ENCODE peak calls at places on chromosomes 12 and 14, in ten cellular contexts. One of them, this sample, is unnamed.

GRCh38 chr12:1533205-1533601 is 61.2 kb downstream of the FBXL14 start:
- DNase-seq in iPS-NIHi11: no peak
- DNase-seq in right cardiac atrium: no peak
- DNase-seq in WTC11: no peak
- DNase-seq in fibroblast of villous mesenchyme: no peak
- DNase-seq in T-helper 2 cell: no peak
- DNase-seq in activated T-helper 2 cell treated with anti-CD3 and anti-CD28 coated beads, Interferon-gamma antibody, Interleukin-2, Interleukin-4, amounts not matched to agents 10 μg/mL and 5 μg/mL and 100 μg/mL, durations not matched to agents 14 hours and 24 hours and 36 hours: peak
- DNase-seq in stimulated activated CD4-positive, alpha-beta T cell treated with anti-CD3 and anti-CD28 coated beads, Interleukin-2, amount 100 ng/mL, for 4 hours: no peak
- DNase-seq in ascending aorta: no peak
- DNase-seq in CD4-positive, alpha-beta T cell: peak
- DNase-seq in this sample: no peak

GRCh38 chr12:50101663-50102062 is 2.1 kb upstream of the GPD1 start:
- DNase-seq in iPS-NIHi11: peak
- DNase-seq in T-helper 2 cell: no peak
- DNase-seq in right cardiac atrium: no peak
- DNase-seq in CD4-positive, alpha-beta T cell: no peak
- DNase-seq in stimulated activated CD4-positive, alpha-beta T cell treated with anti-CD3 and anti-CD28 coated beads, Interleukin-2, amount 100 ng/mL, for 4 hours: no peak
- DNase-seq in WTC11: peak
- DNase-seq in fibroblast of villous mesenchyme: peak
- DNase-seq in ascending aorta: no peak
- DNase-seq in activated T-helper 2 cell treated with anti-CD3 and anti-CD28 coated beads, Interferon-gamma antibody, Interleukin-2, Interleukin-4, amounts not matched to agents 10 μg/mL and 5 μg/mL and 100 μg/mL, durations not matched to agents 14 hours and 24 hours and 36 hours: no peak
- DNase-seq in this sample: no peak

GRCh38 chr14:23588884-23589598 is 10.5 kb upstream of the JPH4 start:
- DNase-seq in iPS-NIHi11: peak
- DNase-seq in CD4-positive, alpha-beta T cell: peak
- DNase-seq in fibroblast of villous mesenchyme: peak
- DNase-seq in T-helper 2 cell: peak
- DNase-seq in stimulated activated CD4-positive, alpha-beta T cell treated with anti-CD3 and anti-CD28 coated beads, Interleukin-2, amount 100 ng/mL, for 4 hours: peak
- DNase-seq in right cardiac atrium: peak
- DNase-seq in WTC11: peak
- DNase-seq in activated T-helper 2 cell treated with anti-CD3 and anti-CD28 coated beads, Interferon-gamma antibody, Interleukin-2, Interleukin-4, amounts not matched to agents 10 μg/mL and 5 μg/mL and 100 μg/mL, durations not matched to agents 14 hours and 24 hours and 36 hours: peak
- DNase-seq in ascending aorta: peak
- DNase-seq in this sample: peak

GRCh38 chr12:65823481-65824313 is 586 bp upstream of the HMGA2 start:
- DNase-seq in stimulated activated CD4-positive, alpha-beta T cell treated with anti-CD3 and anti-CD28 coated beads, Interleukin-2, amount 100 ng/mL, for 4 hours: no peak
- DNase-seq in T-helper 2 cell: no peak
- DNase-seq in right cardiac atrium: peak
- DNase-seq in activated T-helper 2 cell treated with anti-CD3 and anti-CD28 coated beads, Interferon-gamma antibody, Interleukin-2, Interleukin-4, amounts not matched to agents 10 μg/mL and 5 μg/mL and 100 μg/mL, durations not matched to agents 14 hours and 24 hours and 36 hours: no peak
- DNase-seq in WTC11: peak
- DNase-seq in fibroblast of villous mesenchyme: peak
- DNase-seq in CD4-positive, alpha-beta T cell: no peak
- DNase-seq in ascending aorta: no peak
- DNase-seq in iPS-NIHi11: peak
- DNase-seq in this sample: no peak

GRCh38 chr12:110754101-110754793 is 11.6 kb upstream of the PPP1CC start:
- DNase-seq in WTC11: no peak
- DNase-seq in stimulated activated CD4-positive, alpha-beta T cell treated with anti-CD3 and anti-CD28 coated beads, Interleukin-2, amount 100 ng/mL, for 4 hours: no peak
- DNase-seq in ascending aorta: no peak
- DNase-seq in fibroblast of villous mesenchyme: no peak
- DNase-seq in T-helper 2 cell: no peak
- DNase-seq in iPS-NIHi11: no peak
- DNase-seq in CD4-positive, alpha-beta T cell: no peak
- DNase-seq in right cardiac atrium: peak
- DNase-seq in activated T-helper 2 cell treated with anti-CD3 and anti-CD28 coated beads, Interferon-gamma antibody, Interleukin-2, Interleukin-4, amounts not matched to agents 10 μg/mL and 5 μg/mL and 100 μg/mL, durations not matched to agents 14 hours and 24 hours and 36 hours: no peak
- DNase-seq in this sample: no peak

GRCh38 chr12:58268080-58268479 is 326.7 kb downstream of the ATP23 start:
- DNase-seq in activated T-helper 2 cell treated with anti-CD3 and anti-CD28 coated beads, Interferon-gamma antibody, Interleukin-2, Interleukin-4, amounts not matched to agents 10 μg/mL and 5 μg/mL and 100 μg/mL, durations not matched to agents 14 hours and 24 hours and 36 hours: no peak
- DNase-seq in stimulated activated CD4-positive, alpha-beta T cell treated with anti-CD3 and anti-CD28 coated beads, Interleukin-2, amount 100 ng/mL, for 4 hours: no peak
- DNase-seq in WTC11: no peak
- DNase-seq in T-helper 2 cell: no peak
- DNase-seq in CD4-positive, alpha-beta T cell: no peak
- DNase-seq in ascending aorta: no peak
- DNase-seq in fibroblast of villous mesenchyme: no peak
- DNase-seq in iPS-NIHi11: no peak
- DNase-seq in right cardiac atrium: no peak
- DNase-seq in this sample: no peak

GRCh38 chr14:35861204-35861868 is 35.2 kb downstream of the BRMS1L start:
- DNase-seq in iPS-NIHi11: no peak
- DNase-seq in ascending aorta: no peak
- DNase-seq in stimulated activated CD4-positive, alpha-beta T cell treated with anti-CD3 and anti-CD28 coated beads, Interleukin-2, amount 100 ng/mL, for 4 hours: no peak
- DNase-seq in CD4-positive, alpha-beta T cell: no peak
- DNase-seq in WTC11: no peak
- DNase-seq in T-helper 2 cell: no peak
- DNase-seq in right cardiac atrium: no peak
- DNase-seq in fibroblast of villous mesenchyme: no peak
- DNase-seq in activated T-helper 2 cell treated with anti-CD3 and anti-CD28 coated beads, Interferon-gamma antibody, Interleukin-2, Interleukin-4, amounts not matched to agents 10 μg/mL and 5 μg/mL and 100 μg/mL, durations not matched to agents 14 hours and 24 hours and 36 hours: no peak
- DNase-seq in this sample: no peak

GRCh38 chr14:96751505-96751904 is 45.7 kb upstream of the VRK1 start:
- DNase-seq in ascending aorta: no peak
- DNase-seq in WTC11: no peak
- DNase-seq in stimulated activated CD4-positive, alpha-beta T cell treated with anti-CD3 and anti-CD28 coated beads, Interleukin-2, amount 100 ng/mL, for 4 hours: no peak
- DNase-seq in T-helper 2 cell: no peak
- DNase-seq in right cardiac atrium: no peak
- DNase-seq in iPS-NIHi11: no peak
- DNase-seq in activated T-helper 2 cell treated with anti-CD3 and anti-CD28 coated beads, Interferon-gamma antibody, Interleukin-2, Interleukin-4, amounts not matched to agents 10 μg/mL and 5 μg/mL and 100 μg/mL, durations not matched to agents 14 hours and 24 hours and 36 hours: no peak
- DNase-seq in fibroblast of villous mesenchyme: no peak
- DNase-seq in CD4-positive, alpha-beta T cell: no peak
- DNase-seq in this sample: no peak

GRCh38 chr14:81296263-81296923 is 75.6 kb upstream of the GTF2A1 start:
- DNase-seq in fibroblast of villous mesenchyme: no peak
- DNase-seq in right cardiac atrium: no peak
- DNase-seq in stimulated activated CD4-positive, alpha-beta T cell treated with anti-CD3 and anti-CD28 coated beads, Interleukin-2, amount 100 ng/mL, for 4 hours: no peak
- DNase-seq in WTC11: no peak
- DNase-seq in iPS-NIHi11: no peak
- DNase-seq in ascending aorta: no peak
- DNase-seq in T-helper 2 cell: no peak
- DNase-seq in activated T-helper 2 cell treated with anti-CD3 and anti-CD28 coated beads, Interferon-gamma antibody, Interleukin-2, Interleukin-4, amounts not matched to agents 10 μg/mL and 5 μg/mL and 100 μg/mL, durations not matched to agents 14 hours and 24 hours and 36 hours: no peak
- DNase-seq in CD4-positive, alpha-beta T cell: no peak
- DNase-seq in this sample: no peak

GRCh38 chr14:91636604-91637003 is 95.3 kb downstream of the CATSPERB start:
- DNase-seq in ascending aorta: no peak
- DNase-seq in iPS-NIHi11: no peak
- DNase-seq in CD4-positive, alpha-beta T cell: no peak
- DNase-seq in T-helper 2 cell: no peak
- DNase-seq in fibroblast of villous mesenchyme: no peak
- DNase-seq in stimulated activated CD4-positive, alpha-beta T cell treated with anti-CD3 and anti-CD28 coated beads, Interleukin-2, amount 100 ng/mL, for 4 hours: no peak
- DNase-seq in activated T-helper 2 cell treated with anti-CD3 and anti-CD28 coated beads, Interferon-gamma antibody, Interleukin-2, Interleukin-4, amounts not matched to agents 10 μg/mL and 5 μg/mL and 100 μg/mL, durations not matched to agents 14 hours and 24 hours and 36 hours: no peak
- DNase-seq in WTC11: no peak
- DNase-seq in right cardiac atrium: no peak
- DNase-seq in this sample: no peak

GRCh38 chr14:74510955-74511354 is 17.4 kb downstream of the ISCA2 start:
- DNase-seq in stimulated activated CD4-positive, alpha-beta T cell treated with anti-CD3 and anti-CD28 coated beads, Interleukin-2, amount 100 ng/mL, for 4 hours: no peak
- DNase-seq in fibroblast of villous mesenchyme: peak
- DNase-seq in activated T-helper 2 cell treated with anti-CD3 and anti-CD28 coated beads, Interferon-gamma antibody, Interleukin-2, Interleukin-4, amounts not matched to agents 10 μg/mL and 5 μg/mL and 100 μg/mL, durations not matched to agents 14 hours and 24 hours and 36 hours: no peak
- DNase-seq in ascending aorta: no peak
- DNase-seq in iPS-NIHi11: no peak
- DNase-seq in T-helper 2 cell: no peak
- DNase-seq in CD4-positive, alpha-beta T cell: no peak
- DNase-seq in WTC11: no peak
- DNase-seq in right cardiac atrium: no peak
- DNase-seq in this sample: no peak

GRCh38 chr12:109768901-109769670 is 55.5 kb downstream of the FAM222A start:
- DNase-seq in ascending aorta: no peak
- DNase-seq in WTC11: no peak
- DNase-seq in stimulated activated CD4-positive, alpha-beta T cell treated with anti-CD3 and anti-CD28 coated beads, Interleukin-2, amount 100 ng/mL, for 4 hours: no peak
- DNase-seq in right cardiac atrium: no peak
- DNase-seq in CD4-positive, alpha-beta T cell: no peak
- DNase-seq in iPS-NIHi11: no peak
- DNase-seq in fibroblast of villous mesenchyme: no peak
- DNase-seq in T-helper 2 cell: no peak
- DNase-seq in activated T-helper 2 cell treated with anti-CD3 and anti-CD28 coated beads, Interferon-gamma antibody, Interleukin-2, Interleukin-4, amounts not matched to agents 10 μg/mL and 5 μg/mL and 100 μg/mL, durations not matched to agents 14 hours and 24 hours and 36 hours: no peak
- DNase-seq in this sample: no peak

GRCh38 chr14:23025181-23025788 is 9.4 kb downstream of the PSMB5 start:
- DNase-seq in activated T-helper 2 cell treated with anti-CD3 and anti-CD28 coated beads, Interferon-gamma antibody, Interleukin-2, Interleukin-4, amounts not matched to agents 10 μg/mL and 5 μg/mL and 100 μg/mL, durations not matched to agents 14 hours and 24 hours and 36 hours: no peak
- DNase-seq in T-helper 2 cell: no peak
- DNase-seq in fibroblast of villous mesenchyme: no peak
- DNase-seq in iPS-NIHi11: no peak
- DNase-seq in CD4-positive, alpha-beta T cell: no peak
- DNase-seq in WTC11: no peak
- DNase-seq in right cardiac atrium: no peak
- DNase-seq in ascending aorta: no peak
- DNase-seq in stimulated activated CD4-positive, alpha-beta T cell treated with anti-CD3 and anti-CD28 coated beads, Interleukin-2, amount 100 ng/mL, for 4 hours: no peak
- DNase-seq in this sample: no peak

GRCh38 chr12:54296393-54297121 is 4.3 kb downstream of the NFE2 start:
- DNase-seq in right cardiac atrium: no peak
- DNase-seq in activated T-helper 2 cell treated with anti-CD3 and anti-CD28 coated beads, Interferon-gamma antibody, Interleukin-2, Interleukin-4, amounts not matched to agents 10 μg/mL and 5 μg/mL and 100 μg/mL, durations not matched to agents 14 hours and 24 hours and 36 hours: no peak
- DNase-seq in T-helper 2 cell: no peak
- DNase-seq in ascending aorta: no peak
- DNase-seq in WTC11: no peak
- DNase-seq in stimulated activated CD4-positive, alpha-beta T cell treated with anti-CD3 and anti-CD28 coated beads, Interleukin-2, amount 100 ng/mL, for 4 hours: no peak
- DNase-seq in iPS-NIHi11: no peak
- DNase-seq in CD4-positive, alpha-beta T cell: no peak
- DNase-seq in fibroblast of villous mesenchyme: no peak
- DNase-seq in this sample: no peak

GRCh38 chr14:30980980-30981379 is 44.5 kb upstream of the AP4S1 start:
- DNase-seq in activated T-helper 2 cell treated with anti-CD3 and anti-CD28 coated beads, Interferon-gamma antibody, Interleukin-2, Interleukin-4, amounts not matched to agents 10 μg/mL and 5 μg/mL and 100 μg/mL, durations not matched to agents 14 hours and 24 hours and 36 hours: no peak
- DNase-seq in ascending aorta: no peak
- DNase-seq in stimulated activated CD4-positive, alpha-beta T cell treated with anti-CD3 and anti-CD28 coated beads, Interleukin-2, amount 100 ng/mL, for 4 hours: no peak
- DNase-seq in WTC11: no peak
- DNase-seq in T-helper 2 cell: no peak
- DNase-seq in iPS-NIHi11: no peak
- DNase-seq in CD4-positive, alpha-beta T cell: no peak
- DNase-seq in fibroblast of villous mesenchyme: no peak
- DNase-seq in right cardiac atrium: no peak
- DNase-seq in this sample: no peak

GRCh38 chr14:101035466-101036225 is 132.1 kb upstream of the RTL1 start:
- DNase-seq in iPS-NIHi11: no peak
- DNase-seq in ascending aorta: no peak
- DNase-seq in fibroblast of villous mesenchyme: no peak
- DNase-seq in right cardiac atrium: no peak
- DNase-seq in T-helper 2 cell: no peak
- DNase-seq in stimulated activated CD4-positive, alpha-beta T cell treated with anti-CD3 and anti-CD28 coated beads, Interleukin-2, amount 100 ng/mL, for 4 hours: no peak
- DNase-seq in WTC11: no peak
- DNase-seq in activated T-helper 2 cell treated with anti-CD3 and anti-CD28 coated beads, Interferon-gamma antibody, Interleukin-2, Interleukin-4, amounts not matched to agents 10 μg/mL and 5 μg/mL and 100 μg/mL, durations not matched to agents 14 hours and 24 hours and 36 hours: no peak
- DNase-seq in CD4-positive, alpha-beta T cell: no peak
- DNase-seq in this sample: no peak

GRCh38 chr14:53979747-53980642 is 23.4 kb upstream of the BMP4 start:
- DNase-seq in right cardiac atrium: peak
- DNase-seq in CD4-positive, alpha-beta T cell: no peak
- DNase-seq in ascending aorta: no peak
- DNase-seq in stimulated activated CD4-positive, alpha-beta T cell treated with anti-CD3 and anti-CD28 coated beads, Interleukin-2, amount 100 ng/mL, for 4 hours: no peak
- DNase-seq in WTC11: peak
- DNase-seq in activated T-helper 2 cell treated with anti-CD3 and anti-CD28 coated beads, Interferon-gamma antibody, Interleukin-2, Interleukin-4, amounts not matched to agents 10 μg/mL and 5 μg/mL and 100 μg/mL, durations not matched to agents 14 hours and 24 hours and 36 hours: no peak
- DNase-seq in iPS-NIHi11: peak
- DNase-seq in fibroblast of villous mesenchyme: peak
- DNase-seq in T-helper 2 cell: no peak
- DNase-seq in this sample: no peak

GRCh38 chr14:35247777-35248475 is 44.3 kb upstream of the PSMA6 start:
- DNase-seq in stimulated activated CD4-positive, alpha-beta T cell treated with anti-CD3 and anti-CD28 coated beads, Interleukin-2, amount 100 ng/mL, for 4 hours: no peak
- DNase-seq in T-helper 2 cell: no peak
- DNase-seq in activated T-helper 2 cell treated with anti-CD3 and anti-CD28 coated beads, Interferon-gamma antibody, Interleukin-2, Interleukin-4, amounts not matched to agents 10 μg/mL and 5 μg/mL and 100 μg/mL, durations not matched to agents 14 hours and 24 hours and 36 hours: no peak
- DNase-seq in WTC11: no peak
- DNase-seq in ascending aorta: no peak
- DNase-seq in right cardiac atrium: no peak
- DNase-seq in iPS-NIHi11: no peak
- DNase-seq in fibroblast of villous mesenchyme: peak
- DNase-seq in CD4-positive, alpha-beta T cell: no peak
- DNase-seq in this sample: no peak

GRCh38 chr12:30972035-30972434 is 45.5 kb downstream of the TSPAN11 start:
- DNase-seq in right cardiac atrium: no peak
- DNase-seq in T-helper 2 cell: no peak
- DNase-seq in iPS-NIHi11: no peak
- DNase-seq in ascending aorta: no peak
- DNase-seq in CD4-positive, alpha-beta T cell: no peak
- DNase-seq in fibroblast of villous mesenchyme: no peak
- DNase-seq in activated T-helper 2 cell treated with anti-CD3 and anti-CD28 coated beads, Interferon-gamma antibody, Interleukin-2, Interleukin-4, amounts not matched to agents 10 μg/mL and 5 μg/mL and 100 μg/mL, durations not matched to agents 14 hours and 24 hours and 36 hours: no peak
- DNase-seq in WTC11: no peak
- DNase-seq in stimulated activated CD4-positive, alpha-beta T cell treated with anti-CD3 and anti-CD28 coated beads, Interleukin-2, amount 100 ng/mL, for 4 hours: no peak
- DNase-seq in this sample: no peak

GRCh38 chr12:46460682-46461215 is 88.2 kb upstream of the SLC38A2 start:
- DNase-seq in ascending aorta: no peak
- DNase-seq in right cardiac atrium: no peak
- DNase-seq in activated T-helper 2 cell treated with anti-CD3 and anti-CD28 coated beads, Interferon-gamma antibody, Interleukin-2, Interleukin-4, amounts not matched to agents 10 μg/mL and 5 μg/mL and 100 μg/mL, durations not matched to agents 14 hours and 24 hours and 36 hours: no peak
- DNase-seq in fibroblast of villous mesenchyme: no peak
- DNase-seq in iPS-NIHi11: no peak
- DNase-seq in WTC11: no peak
- DNase-seq in stimulated activated CD4-positive, alpha-beta T cell treated with anti-CD3 and anti-CD28 coated beads, Interleukin-2, amount 100 ng/mL, for 4 hours: no peak
- DNase-seq in T-helper 2 cell: no peak
- DNase-seq in CD4-positive, alpha-beta T cell: no peak
- DNase-seq in this sample: no peak

GRCh38 chr12:56229082-56229481 is 769 bp upstream of the SLC39A5 start:
- DNase-seq in ascending aorta: no peak
- DNase-seq in right cardiac atrium: no peak
- DNase-seq in iPS-NIHi11: no peak
- DNase-seq in WTC11: no peak
- DNase-seq in fibroblast of villous mesenchyme: no peak
- DNase-seq in T-helper 2 cell: no peak
- DNase-seq in CD4-positive, alpha-beta T cell: no peak
- DNase-seq in activated T-helper 2 cell treated with anti-CD3 and anti-CD28 coated beads, Interferon-gamma antibody, Interleukin-2, Interleukin-4, amounts not matched to agents 10 μg/mL and 5 μg/mL and 100 μg/mL, durations not matched to agents 14 hours and 24 hours and 36 hours: no peak
- DNase-seq in stimulated activated CD4-positive, alpha-beta T cell treated with anti-CD3 and anti-CD28 coated beads, Interleukin-2, amount 100 ng/mL, for 4 hours: no peak
- DNase-seq in this sample: no peak